ENCODE peak calls at places on chromosomes 2 and 18, in nine cellular contexts. L is spleen, G is uterus, Z is thyroid gland, V is transverse colon, K is adrenal gland, J is heart left ventricle, I is K562, Y is IMR-90. M is an unnamed sample. For H3K36me3, the result is how much of the 10 kb centered on the place peaks cover.

GRCh38 chr18:26468931-26469340 is 79.4 kb downstream of the KCTD1 start:
- DNase-seq in Z (no peak), J (no peak), Y (no peak), I (peak), G (no peak), L (no peak), V (peak), K (no peak), M (no peak)

GRCh38 chr2:156778916-156779315 is 342.7 kb downstream of the GPD2 start:
- DNase-seq in J (no peak), L (no peak), G (no peak), I (no peak), Y (no peak), K (no peak), Z (no peak), V (no peak), M (no peak)

GRCh38 chr2:8457092-8457481 is 224.8 kb upstream of the ID2 start:
- DNase-seq in L (peak), G (no peak), V (peak), K (no peak), Y (no peak), Z (no peak), I (no peak), J (no peak), M (no peak)

GRCh38 chr2:222930862-222931261 is 70.0 kb downstream of the ACSL3 start:
- DNase-seq in Y (peak), Z (no peak), J (no peak), G (no peak), V (no peak), L (no peak), K (no peak), I (no peak), M (no peak)

GRCh38 chr2:205975082-205975949 is 110.7 kb downstream of the INO80D start:
- DNase-seq in I (no peak), L (no peak), V (peak), Z (no peak), J (no peak), K (no peak), Y (no peak), G (no peak), M (no peak)

GRCh38 chr2:85312404-85312803 is 15.4 kb downstream of the TGOLN2 start:
- DNase-seq in K (peak), V (no peak), I (no peak), Y (peak), L (no peak), J (no peak), G (no peak), Z (no peak), M (no peak)

GRCh38 chr2:120239488-120240287 is 13.0 kb upstream of the RALB start:
- DNase-seq in V (peak), J (peak), Y (peak), K (peak), G (peak), L (peak), Z (peak), I (no peak), M (no peak)

GRCh38 chr2:233439191-233439590 is 84.9 kb downstream of the DGKD start:
- DNase-seq in Z (no peak), K (no peak), J (peak), V (no peak), G (peak), L (peak), I (no peak), Y (no peak), M (no peak)

GRCh38 chr18:57787068-57787682 is 15.9 kb downstream of the ATP8B1 start:
- DNase-seq in Z (no peak), Y (no peak), J (no peak), K (no peak), G (no peak), I (no peak), V (peak), L (no peak), M (no peak)

GRCh38 chr2:236882931-236883330 is 202.8 kb upstream of the COPS8 start:
- DNase-seq in V (no peak), Z (no peak), K (no peak), G (no peak), I (no peak), Y (no peak), L (no peak), J (no peak), M (no peak)

GRCh38 chr2:228522276-228522675 is 340.8 kb upstream of the SPHKAP start:
- DNase-seq in Y (peak), L (no peak), Z (no peak), G (no peak), K (no peak), V (no peak), J (no peak), I (no peak), M (no peak)

GRCh38 chr2:129879614-129880180 is 99.8 kb upstream of the RAB6C start:
- DNase-seq in Z (no peak), V (no peak), Y (no peak), K (no peak), G (no peak), I (no peak), J (no peak), L (no peak), M (peak)

GRCh38 chr2:129877795-129878775 is 101.4 kb upstream of the RAB6C start:
- DNase-seq in Z (peak), Y (peak), V (no peak), K (peak), G (peak), I (peak), J (no peak), L (peak), M (peak)

GRCh38 chr2:129876576-129876975 is 102.9 kb upstream of the RAB6C start:
- DNase-seq in J (no peak), Y (no peak), K (no peak), Z (no peak), L (no peak), G (no peak), V (no peak), I (no peak), M (peak)

GRCh38 chr2:129880309-129880708 is 99.2 kb upstream of the RAB6C start:
- DNase-seq in V (no peak), I (no peak), G (no peak), Y (no peak), J (no peak), Z (no peak), L (no peak), K (no peak), M (peak)

GRCh38 chr2:129877289-129877741 is 102.2 kb upstream of the RAB6C start:
- DNase-seq in G (peak), K (peak), I (peak), J (peak), Y (peak), L (peak), Z (peak), V (peak), M (peak)
- TF ChIP-seq POLR2A in G (no peak), K (peak), I (no peak), J (no peak), Y (no peak), L (no peak), Z (peak), V (no peak), M (no peak)

DNA sequence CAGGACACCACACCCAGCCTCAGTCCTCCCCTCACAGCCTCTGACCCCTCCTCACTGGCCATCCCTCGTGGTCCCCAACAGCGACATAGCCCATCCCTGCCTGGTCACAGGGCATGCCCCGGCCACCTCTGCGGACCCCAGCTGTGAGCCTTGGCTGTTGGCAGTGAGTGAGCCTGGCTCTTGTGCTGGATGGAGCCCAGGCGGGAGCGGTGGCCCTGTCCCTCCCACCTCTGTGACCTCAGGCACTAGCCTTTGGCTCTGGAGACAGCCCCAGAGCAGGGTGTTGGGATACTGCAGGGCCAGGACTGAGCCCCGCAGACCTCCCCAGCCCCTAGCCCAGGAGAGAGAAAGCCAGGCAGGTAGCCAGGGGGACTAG is 7.9 kb downstream of the DES start:
- DNase-seq in K (no peak), Y (no peak), V (no peak), G (peak), J (no peak), I (no peak), L (no peak), Z (no peak), M (no peak)
- H3K36me3 ChIP-seq in K (under half), Y (under half), V (under half), G (under half), J (under half), I (under half), L (under half), Z (under half), M (under half)

GRCh38 chr2:180692322-180692721 is 288.1 kb upstream of the UBE2E3 start:
- DNase-seq in I (no peak), J (no peak), Y (no peak), L (no peak), G (no peak), V (no peak), Z (no peak), K (no peak), M (no peak)
- TF ChIP-seq POLR2A in I (no peak), J (no peak), Y (no peak), L (no peak), G (no peak), V (no peak), Z (no peak), K (no peak), M (no peak)

GRCh38 chr18:62900132-62900883 is 185.0 kb downstream of the PHLPP1 start:
- DNase-seq in I (no peak), G (no peak), J (no peak), L (no peak), V (no peak), Y (no peak), Z (no peak), K (no peak), M (no peak)
- H3K36me3 ChIP-seq in I (under half), G (under half), J (under half), L (under half), V (under half), Y (under half), Z (under half), K (under half), M (under half)

GRCh38 chr2:118088051-118089014 is at the start of gene INSIG2:
- DNase-seq in I (peak), G (peak), K (peak), Z (peak), Y (peak), V (peak), L (peak), J (peak), M (peak)
- TF ChIP-seq POLR2A in I (peak), G (no peak), K (peak), Z (peak), Y (no peak), V (peak), L (no peak), J (no peak), M (no peak)